ENCODE peak calls at places on chromosome 1, in four cellular contexts. Q is stomach, G is ovary, D is prostate gland. A is an unnamed sample.

GRCh38 chr1:197911857-197912696 is 5.1 kb upstream of the LHX9 start:
- DNase-seq in Q (no peak), G (peak; percentile 23), D (no peak), A (no peak)

GRCh38 chr1:230768903-230769570 is 21.8 kb downstream of the CAPN9 start:
- DNase-seq in Q (peak; percentile 47), G (no peak), D (peak; percentile 61), A (no peak)

GRCh38 chr1:118160825-118161224 is 24.2 kb downstream of the SPAG17 start:
- DNase-seq in Q (no peak), G (no peak), D (no peak), A (no peak)

GRCh38 chr1:234780531-234781162 is 170.7 kb upstream of the IRF2BP2 start:
- DNase-seq in Q (no peak), G (no peak), D (no peak), A (no peak)

GRCh38 chr1:234658143-234658542 is 48.2 kb upstream of the IRF2BP2 start:
- DNase-seq in Q (peak; percentile 86), G (no peak), D (peak; percentile 54), A (no peak)

GRCh38 chr1:226408285-226409184 is 642 bp upstream of the PARP1 start:
- DNase-seq in Q (no peak), G (no peak), D (no peak), A (no peak)

GRCh38 chr1:79617777-79618176 is 611.2 kb upstream of the ADGRL4 start:
- DNase-seq in Q (no peak), G (no peak), D (no peak), A (no peak)

GRCh38 chr1:77888071-77888428 is 374 bp upstream of the NEXN start:
- DNase-seq in Q (no peak), G (no peak), D (no peak), A (no peak)

GRCh38 chr1:235999259-235999925 is 65.5 kb downstream of the NID1 start:
- DNase-seq in Q (no peak), G (no peak), D (no peak), A (peak; percentile 58)

GRCh38 chr1:209400351-209401220 is 182.9 kb upstream of the CAMK1G start:
- DNase-seq in Q (no peak), G (no peak), D (no peak), A (no peak)

GRCh38 chr1:204223129-204223860 is 9.5 kb upstream of the GOLT1A start:
- DNase-seq in Q (peak; percentile 23), G (no peak), D (no peak), A (no peak)

GRCh38 chr1:108828074-108828961 is 28.6 kb downstream of the AKNAD1 start:
- DNase-seq in Q (peak; percentile 79), G (peak; percentile 69), D (peak; percentile 82), A (peak; percentile 75)

GRCh38 chr1:89934441-89934840 is 60.5 kb upstream of the ZNF326 start:
- DNase-seq in Q (no peak), G (no peak), D (no peak), A (no peak)

GRCh38 chr1:217660353-217661062 is 29.4 kb downstream of the SPATA17 start:
- DNase-seq in Q (no peak), G (no peak), D (no peak), A (no peak)

GRCh38 chr1:21663951-21664805 is 5.0 kb downstream of the RAP1GAP start:
- DNase-seq in Q (peak; percentile 24), G (peak; percentile 1), D (no peak), A (no peak)

GRCh38 chr1:175675017-175675416 is 68.4 kb downstream of the TNR start:
- DNase-seq in Q (no peak), G (no peak), D (no peak), A (no peak)

GRCh38 chr1:174157157-174157806 is 2.0 kb upstream of the RABGAP1L start:
- DNase-seq in Q (no peak), G (no peak), D (no peak), A (no peak)

GRCh38 chr1:173532237-173532636 is 55.1 kb downstream of the PRDX6 start:
- DNase-seq in Q (no peak), G (no peak), D (no peak), A (no peak)

GRCh38 chr1:49045371-49045770 is 268.7 kb upstream of the BEND5 start:
- DNase-seq in Q (no peak), G (no peak), D (no peak), A (no peak)

GRCh38 chr1:226985839-226986463 is 45.9 kb downstream of the COQ8A start:
- DNase-seq in Q (no peak), G (no peak), D (no peak), A (no peak)

GRCh38 chr1:202848191-202848542 is 37.4 kb downstream of the PCAT6 start:
- DNase-seq in Q (no peak), G (no peak), D (no peak), A (no peak)

GRCh38 chr1:27968692-27969091 is 8.9 kb downstream of the XKR8 start:
- DNase-seq in Q (no peak), G (no peak), D (peak; percentile 58), A (no peak)

GRCh38 chr1:77925536-77925935 is 37.1 kb downstream of the NEXN start:
- DNase-seq in Q (no peak), G (no peak), D (no peak), A (no peak)

GRCh38 chr1:210231846-210232523 is 611 bp upstream of the SERTAD4 start:
- DNase-seq in Q (no peak), G (peak; percentile 46), D (no peak), A (peak; percentile 38)

GRCh38 chr1:113046569-113046968 is 26.4 kb upstream of the LRIG2 start:
- DNase-seq in Q (no peak), G (no peak), D (no peak), A (no peak)

GRCh38 chr1:98373055-98373454 is 288.5 kb upstream of the SNX7 start:
- DNase-seq in Q (no peak), G (no peak), D (no peak), A (no peak)

GRCh38 chr1:32652244-32652962 is 1.4 kb downstream of the RBBP4 start:
- DNase-seq in Q (no peak), G (no peak), D (no peak), A (no peak)

GRCh38 chr1:228366062-228366850 is 40.4 kb downstream of the TRIM11 start:
- DNase-seq in Q (no peak), G (peak; percentile 19), D (no peak), A (peak; percentile 7)

GRCh38 chr1:39561321-39561720 is 15.3 kb downstream of the PABPC4 start:
- DNase-seq in Q (no peak), G (no peak), D (no peak), A (no peak)

GRCh38 chr1:224736619-224737352 is 120.7 kb downstream of the CNIH3 start:
- DNase-seq in Q (no peak), G (no peak), D (no peak), A (peak; percentile 26)
- TF ChIP-seq POLR2A in Q (no peak), G (no peak), D (no peak), A (no peak)

GRCh38 chr1:8463144-8463927 is 145.4 kb downstream of the SLC45A1 start:
- DNase-seq in Q (peak; percentile 50), G (peak; percentile 36), D (peak; percentile 44), A (peak; percentile 54)
- H3K4me3 ChIP-seq in Q (no peak overlapping the region), G (no peak overlapping the region), D (no peak overlapping the region), A (no peak overlapping the region)

DNA sequence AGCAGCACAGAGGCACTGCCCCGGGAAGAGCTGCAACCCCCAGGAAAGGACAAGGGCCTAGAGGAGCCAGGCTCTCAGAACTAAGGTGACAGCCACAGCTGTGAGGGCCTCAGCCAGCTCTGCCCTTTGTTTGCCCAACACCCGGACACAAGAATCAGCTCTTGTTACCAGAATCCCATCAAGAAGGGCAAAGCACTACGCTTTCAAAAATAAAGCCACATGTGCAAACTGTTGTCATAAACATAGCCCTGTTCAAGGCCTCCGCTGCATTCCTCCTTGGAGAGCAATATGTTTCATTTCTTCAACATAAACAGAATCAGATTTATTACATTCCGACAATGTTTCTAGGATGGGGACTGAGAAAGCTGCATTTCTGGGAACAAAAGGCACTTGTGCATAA is 71.2 kb downstream of the SSBP3 start:
- DNase-seq in Q (no peak), G (no peak), D (no peak), A (peak; percentile 23)
- H3K36me3 ChIP-seq in Q (no peaks in the 10 kb centered on the region), G (no peaks in the 10 kb centered on the region), D (no peaks in the 10 kb centered on the region), A (no peaks in the 10 kb centered on the region)

DNA sequence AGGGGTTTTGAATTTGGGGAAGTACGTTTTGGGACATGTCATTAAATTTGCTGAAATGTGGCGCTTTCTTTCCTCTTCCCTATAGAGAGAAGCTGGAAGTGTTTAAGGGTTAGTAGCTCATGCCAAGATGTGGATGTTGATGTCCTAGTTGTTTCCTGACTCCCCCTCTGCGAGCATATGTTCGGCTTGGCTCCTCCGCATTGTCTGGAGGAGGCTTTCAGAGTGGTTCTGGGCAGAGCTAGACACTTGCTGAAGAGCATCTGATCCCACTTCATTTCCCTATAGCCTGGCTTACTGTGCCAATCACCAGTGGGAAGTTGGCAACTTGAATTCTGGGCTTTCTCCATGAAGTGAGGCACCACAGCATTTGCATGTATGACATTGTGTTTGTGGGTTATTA is 347.5 kb upstream of the B3GALT2 start:
- DNase-seq in Q (no peak), G (no peak), D (no peak), A (no peak)
- TF ChIP-seq POLR2A in Q (no peak), G (no peak), D (no peak), A (no peak)

A was measured in heart left ventricle.